ENCODE peak calls at places on chromosome 18, in eight cellular contexts. One of them, this sample, is unnamed.

GRCh38 chr18:79926306-79926705 is 25.1 kb downstream of the SLC66A2 start:
- DNase-seq in psoas muscle: peak; percentile 43
- DNase-seq in activated CD8-positive, alpha-beta T cell treated with anti-CD3 and anti-CD28 coated beads, Interleukin-2, amount 10 ng/mL, durations not matched to agents 7 days and 5 days: no peak
- DNase-seq in neuronal stem cell: no peak
- DNase-seq in PC-3: no peak
- DNase-seq in G401: no peak
- DNase-seq in Calu3: no peak
- DNase-seq in adrenal gland: no peak
- DNase-seq in this sample: no peak

GRCh38 chr18:23629444-23629946 is 33.2 kb downstream of the ANKRD29 start:
- DNase-seq in psoas muscle: no peak
- DNase-seq in activated CD8-positive, alpha-beta T cell treated with anti-CD3 and anti-CD28 coated beads, Interleukin-2, amount 10 ng/mL, durations not matched to agents 7 days and 5 days: no peak
- DNase-seq in neuronal stem cell: no peak
- DNase-seq in PC-3: peak; percentile 37
- DNase-seq in G401: no peak
- DNase-seq in Calu3: peak; percentile 61
- DNase-seq in adrenal gland: no peak
- DNase-seq in this sample: no peak

GRCh38 chr18:55781481-55781957 is 193.5 kb upstream of the TCF4 start:
- DNase-seq in psoas muscle: peak; percentile 67
- DNase-seq in activated CD8-positive, alpha-beta T cell treated with anti-CD3 and anti-CD28 coated beads, Interleukin-2, amount 10 ng/mL, durations not matched to agents 7 days and 5 days: no peak
- DNase-seq in neuronal stem cell: peak; percentile 53
- DNase-seq in PC-3: peak; percentile 69
- DNase-seq in G401: peak; percentile 82
- DNase-seq in Calu3: peak; percentile 40
- DNase-seq in adrenal gland: peak; percentile 20
- DNase-seq in this sample: peak; percentile 40

GRCh38 chr18:12032786-12033642 is 51.7 kb downstream of the IMPA2 start:
- DNase-seq in psoas muscle: no peak
- DNase-seq in activated CD8-positive, alpha-beta T cell treated with anti-CD3 and anti-CD28 coated beads, Interleukin-2, amount 10 ng/mL, durations not matched to agents 7 days and 5 days: no peak
- DNase-seq in neuronal stem cell: no peak
- DNase-seq in PC-3: peak; percentile 18
- DNase-seq in G401: no peak
- DNase-seq in Calu3: no peak
- DNase-seq in adrenal gland: no peak
- DNase-seq in this sample: no peak

GRCh38 chr18:77129150-77129551 is 3.4 kb downstream of the MBP start:
- DNase-seq in psoas muscle: peak; percentile 58
- DNase-seq in activated CD8-positive, alpha-beta T cell treated with anti-CD3 and anti-CD28 coated beads, Interleukin-2, amount 10 ng/mL, durations not matched to agents 7 days and 5 days: no peak
- DNase-seq in neuronal stem cell: no peak
- DNase-seq in PC-3: peak; percentile 59
- DNase-seq in G401: no peak
- DNase-seq in Calu3: no peak
- DNase-seq in adrenal gland: no peak
- DNase-seq in this sample: no peak

GRCh38 chr18:69935319-69936190 is 12.1 kb downstream of the CD226 start:
- DNase-seq in psoas muscle: no peak
- DNase-seq in activated CD8-positive, alpha-beta T cell treated with anti-CD3 and anti-CD28 coated beads, Interleukin-2, amount 10 ng/mL, durations not matched to agents 7 days and 5 days: peak; percentile 90
- DNase-seq in neuronal stem cell: peak; percentile 4
- DNase-seq in PC-3: no peak
- DNase-seq in G401: no peak
- DNase-seq in Calu3: no peak
- DNase-seq in adrenal gland: no peak
- DNase-seq in this sample: no peak

GRCh38 chr18:23824235-23824634 is 135.0 kb downstream of the LAMA3 start:
- DNase-seq in psoas muscle: no peak
- DNase-seq in activated CD8-positive, alpha-beta T cell treated with anti-CD3 and anti-CD28 coated beads, Interleukin-2, amount 10 ng/mL, durations not matched to agents 7 days and 5 days: no peak
- DNase-seq in neuronal stem cell: no peak
- DNase-seq in PC-3: no peak
- DNase-seq in G401: peak; percentile 9
- DNase-seq in Calu3: no peak
- DNase-seq in adrenal gland: no peak
- DNase-seq in this sample: no peak

GRCh38 chr18:8424917-8425725 is 184.1 kb upstream of the RAB12 start:
- DNase-seq in psoas muscle: no peak
- DNase-seq in activated CD8-positive, alpha-beta T cell treated with anti-CD3 and anti-CD28 coated beads, Interleukin-2, amount 10 ng/mL, durations not matched to agents 7 days and 5 days: no peak
- DNase-seq in neuronal stem cell: no peak
- DNase-seq in PC-3: peak; percentile 97
- DNase-seq in G401: peak; percentile 15
- DNase-seq in Calu3: peak; percentile 12
- DNase-seq in adrenal gland: peak; percentile 55
- DNase-seq in this sample: no peak

GRCh38 chr18:59665057-59666007 is 31.9 kb downstream of the CCBE1 start:
- DNase-seq in psoas muscle: no peak
- DNase-seq in activated CD8-positive, alpha-beta T cell treated with anti-CD3 and anti-CD28 coated beads, Interleukin-2, amount 10 ng/mL, durations not matched to agents 7 days and 5 days: no peak
- DNase-seq in neuronal stem cell: no peak
- DNase-seq in PC-3: no peak
- DNase-seq in G401: no peak
- DNase-seq in Calu3: no peak
- DNase-seq in adrenal gland: no peak
- DNase-seq in this sample: no peak

GRCh38 chr18:52991246-52991645 is 651.2 kb downstream of the DCC start:
- DNase-seq in psoas muscle: no peak
- DNase-seq in activated CD8-positive, alpha-beta T cell treated with anti-CD3 and anti-CD28 coated beads, Interleukin-2, amount 10 ng/mL, durations not matched to agents 7 days and 5 days: no peak
- DNase-seq in neuronal stem cell: no peak
- DNase-seq in PC-3: no peak
- DNase-seq in G401: no peak
- DNase-seq in Calu3: no peak
- DNase-seq in adrenal gland: no peak
- DNase-seq in this sample: no peak

GRCh38 chr18:65761636-65762310 is 11.0 kb downstream of the CDH7 start:
- DNase-seq in psoas muscle: no peak
- DNase-seq in activated CD8-positive, alpha-beta T cell treated with anti-CD3 and anti-CD28 coated beads, Interleukin-2, amount 10 ng/mL, durations not matched to agents 7 days and 5 days: no peak
- DNase-seq in neuronal stem cell: no peak
- DNase-seq in PC-3: no peak
- DNase-seq in G401: no peak
- DNase-seq in Calu3: no peak
- DNase-seq in adrenal gland: no peak
- DNase-seq in this sample: no peak

GRCh38 chr18:80010551-80010906 is 22.2 kb upstream of the TXNL4A start:
- DNase-seq in psoas muscle: no peak
- DNase-seq in activated CD8-positive, alpha-beta T cell treated with anti-CD3 and anti-CD28 coated beads, Interleukin-2, amount 10 ng/mL, durations not matched to agents 7 days and 5 days: no peak
- DNase-seq in neuronal stem cell: no peak
- DNase-seq in PC-3: no peak
- DNase-seq in G401: no peak
- DNase-seq in Calu3: no peak
- DNase-seq in adrenal gland: peak; percentile 62
- DNase-seq in this sample: no peak

GRCh38 chr18:75531212-75531850 is 103.8 kb upstream of the SMIM21 start:
- DNase-seq in psoas muscle: no peak
- DNase-seq in activated CD8-positive, alpha-beta T cell treated with anti-CD3 and anti-CD28 coated beads, Interleukin-2, amount 10 ng/mL, durations not matched to agents 7 days and 5 days: no peak
- DNase-seq in neuronal stem cell: no peak
- DNase-seq in PC-3: no peak
- DNase-seq in G401: no peak
- DNase-seq in Calu3: peak; percentile 7
- DNase-seq in adrenal gland: no peak
- DNase-seq in this sample: no peak

GRCh38 chr18:31661965-31662364 is 22.4 kb downstream of the B4GALT6 start:
- DNase-seq in psoas muscle: no peak
- DNase-seq in activated CD8-positive, alpha-beta T cell treated with anti-CD3 and anti-CD28 coated beads, Interleukin-2, amount 10 ng/mL, durations not matched to agents 7 days and 5 days: no peak
- DNase-seq in neuronal stem cell: no peak
- DNase-seq in PC-3: peak; percentile 68
- DNase-seq in G401: no peak
- DNase-seq in Calu3: no peak
- DNase-seq in adrenal gland: no peak
- DNase-seq in this sample: no peak

GRCh38 chr18:9188359-9189231 is 52.0 kb downstream of the ANKRD12 start:
- DNase-seq in psoas muscle: no peak
- DNase-seq in activated CD8-positive, alpha-beta T cell treated with anti-CD3 and anti-CD28 coated beads, Interleukin-2, amount 10 ng/mL, durations not matched to agents 7 days and 5 days: no peak
- DNase-seq in neuronal stem cell: no peak
- DNase-seq in PC-3: no peak
- DNase-seq in G401: no peak
- DNase-seq in Calu3: no peak
- DNase-seq in adrenal gland: no peak
- DNase-seq in this sample: no peak

GRCh38 chr18:2920027-2920426 is 73.2 kb downstream of the EMILIN2 start:
- DNase-seq in psoas muscle: no peak
- DNase-seq in activated CD8-positive, alpha-beta T cell treated with anti-CD3 and anti-CD28 coated beads, Interleukin-2, amount 10 ng/mL, durations not matched to agents 7 days and 5 days: no peak
- DNase-seq in neuronal stem cell: no peak
- DNase-seq in PC-3: no peak
- DNase-seq in G401: no peak
- DNase-seq in Calu3: no peak
- DNase-seq in adrenal gland: no peak
- DNase-seq in this sample: no peak

GRCh38 chr18:57819671-57820460 is 16.8 kb upstream of the ATP8B1 start:
- DNase-seq in psoas muscle: peak; percentile 62
- DNase-seq in activated CD8-positive, alpha-beta T cell treated with anti-CD3 and anti-CD28 coated beads, Interleukin-2, amount 10 ng/mL, durations not matched to agents 7 days and 5 days: no peak
- DNase-seq in neuronal stem cell: no peak
- DNase-seq in PC-3: peak; percentile 90
- DNase-seq in G401: no peak
- DNase-seq in Calu3: peak; percentile 89
- DNase-seq in adrenal gland: peak; percentile 86
- DNase-seq in this sample: peak; percentile 33

GRCh38 chr18:49948975-49949374 is 135.6 kb upstream of the ACAA2 start:
- DNase-seq in psoas muscle: no peak
- DNase-seq in activated CD8-positive, alpha-beta T cell treated with anti-CD3 and anti-CD28 coated beads, Interleukin-2, amount 10 ng/mL, durations not matched to agents 7 days and 5 days: no peak
- DNase-seq in neuronal stem cell: no peak
- DNase-seq in PC-3: no peak
- DNase-seq in G401: peak; percentile 20
- DNase-seq in Calu3: no peak
- DNase-seq in adrenal gland: no peak
- DNase-seq in this sample: no peak

GRCh38 chr18:35581555-35582309 is at the start of gene GALNT1:
- DNase-seq in psoas muscle: peak; percentile 61
- DNase-seq in activated CD8-positive, alpha-beta T cell treated with anti-CD3 and anti-CD28 coated beads, Interleukin-2, amount 10 ng/mL, durations not matched to agents 7 days and 5 days: peak; percentile 38
- DNase-seq in neuronal stem cell: peak; percentile 12
- DNase-seq in PC-3: no peak
- DNase-seq in G401: peak; percentile 10
- DNase-seq in Calu3: no peak
- DNase-seq in adrenal gland: peak; percentile 37
- DNase-seq in this sample: peak; percentile 65

GRCh38 chr18:36530676-36531405 is 233.3 kb downstream of the FHOD3 start:
- DNase-seq in psoas muscle: no peak
- DNase-seq in activated CD8-positive, alpha-beta T cell treated with anti-CD3 and anti-CD28 coated beads, Interleukin-2, amount 10 ng/mL, durations not matched to agents 7 days and 5 days: no peak
- DNase-seq in neuronal stem cell: no peak
- DNase-seq in PC-3: no peak
- DNase-seq in G401: peak; percentile 51
- DNase-seq in Calu3: no peak
- DNase-seq in adrenal gland: no peak
- DNase-seq in this sample: no peak